ENCODE peak calls at places on chromosomes 7 and 10, in ten cellular contexts. Q, C, L, S, B, R, Y, A, D and Z are unnamed samples.
A peak's percentile ranks its signal among the peaks of the same experiment; 100 is the strongest.

GRCh38 chr7:7792089-7792488 is 73.7 kb upstream of the RPA3 start:
- DNase-seq in Q (no peak), C (no peak), L (no peak), S (no peak), B (peak; percentile 5), R (no peak), Y (no peak), A (no peak), D (no peak), Z (no peak)

GRCh38 chr10:118723467-118723866 is 31.3 kb downstream of the CACUL1 start:
- DNase-seq in Q (no peak), C (no peak), L (no peak), S (peak; percentile 52), B (peak; percentile 91), R (no peak), Y (no peak), A (no peak), D (no peak), Z (no peak)

GRCh38 chr7:73900286-73900685 is 39.3 kb downstream of the TMEM270 start:
- DNase-seq in Q (no peak), C (peak; percentile 50), L (no peak), S (no peak), B (peak; percentile 51), R (no peak), Y (no peak), A (no peak), D (peak; percentile 58), Z (no peak)

GRCh38 chr7:35241884-35242283 is 12.0 kb downstream of the TBX20 start:
- DNase-seq in Q (no peak), C (peak; percentile 25), L (no peak), S (no peak), B (no peak), R (no peak), Y (no peak), A (no peak), D (no peak), Z (no peak)

GRCh38 chr7:151456782-151457181 is 16.8 kb upstream of the CRYGN start:
- DNase-seq in Q (no peak), C (no peak), L (no peak), S (no peak), B (no peak), R (no peak), Y (no peak), A (no peak), D (no peak), Z (no peak)

GRCh38 chr10:64116731-64117130 is 595.5 kb downstream of the REEP3 start:
- DNase-seq in Q (no peak), C (no peak), L (no peak), S (no peak), B (no peak), R (no peak), Y (no peak), A (no peak), D (no peak), Z (no peak)

GRCh38 chr10:11525503-11525902 is 85.9 kb downstream of the USP6NL start:
- DNase-seq in Q (no peak), C (peak; percentile 91), L (peak; percentile 84), S (peak; percentile 79), B (peak; percentile 60), R (no peak), Y (no peak), A (no peak), D (peak; percentile 85), Z (no peak)

GRCh38 chr10:30353851-30354250 is 4.8 kb upstream of the MTPAP start:
- DNase-seq in Q (no peak), C (no peak), L (no peak), S (peak; percentile 33), B (peak; percentile 93), R (no peak), Y (no peak), A (no peak), D (no peak), Z (no peak)

GRCh38 chr7:44956157-44956766 is 22.6 kb downstream of the MYO1G start:
- DNase-seq in Q (no peak), C (no peak), L (no peak), S (no peak), B (no peak), R (peak; percentile 29), Y (no peak), A (no peak), D (no peak), Z (no peak)

DNA sequence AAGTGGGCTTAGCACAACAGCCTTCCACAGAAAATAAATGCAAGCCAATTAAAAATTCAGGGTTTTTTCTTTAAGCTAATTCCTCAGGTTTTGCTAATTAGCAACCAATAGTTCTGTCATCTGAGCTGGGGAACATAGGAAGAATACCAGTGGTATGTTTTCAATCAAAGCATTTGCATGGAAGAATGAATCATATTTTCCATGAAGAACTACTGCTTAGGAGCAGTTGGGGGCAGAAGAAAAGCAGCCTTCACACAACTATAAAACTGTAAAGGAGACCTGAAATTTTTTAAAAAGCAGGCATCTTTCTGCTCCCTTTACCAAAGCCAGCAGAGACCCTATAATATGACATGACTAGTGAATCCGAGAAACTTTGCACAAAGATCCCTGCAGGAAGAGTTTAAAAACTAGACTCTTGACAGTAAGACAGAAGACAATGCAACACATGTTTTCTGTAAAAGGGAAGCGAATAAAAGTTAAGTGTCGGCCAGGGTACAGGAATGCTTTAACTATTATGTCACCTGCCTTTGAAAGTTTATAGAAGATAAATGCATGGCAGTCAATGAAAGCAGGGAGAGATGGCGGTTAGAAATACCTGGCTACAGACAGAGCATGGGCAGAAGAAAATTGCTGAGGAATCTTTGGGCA is 93.3 kb downstream of the GLI3 start:
- DNase-seq in Q (peak; percentile 33), C (no peak), L (no peak), S (peak; percentile 46), B (peak; percentile 87), R (no peak), Y (no peak), A (no peak), D (no peak), Z (no peak)
- H3K27ac ChIP-seq in Q (peak overlapping the region; percentile 70), C (no peak overlapping the region), L (peak overlapping the region; percentile 19), S (no peak overlapping the region), B (peak overlapping the region; percentile 50), R (no peak overlapping the region), Y (no peak overlapping the region), A (no peak overlapping the region), D (no peak overlapping the region), Z (no peak overlapping the region)

GRCh38 chr10:69069090-69070042 is 18.5 kb upstream of the SRGN start:
- DNase-seq in Q (no peak), C (no peak), L (no peak), S (peak; percentile 42), B (no peak), R (no peak), Y (no peak), A (no peak), D (no peak), Z (no peak)

GRCh38 chr10:69064762-69065328 is 23.1 kb upstream of the SRGN start:
- DNase-seq in Q (no peak), C (no peak), L (no peak), S (no peak), B (no peak), R (no peak), Y (no peak), A (no peak), D (no peak), Z (no peak)

GRCh38 chr10:69068549-69068948 is 19.4 kb upstream of the SRGN start:
- DNase-seq in Q (no peak), C (no peak), L (no peak), S (peak; percentile 87), B (no peak), R (no peak), Y (no peak), A (no peak), D (no peak), Z (no peak)

GRCh38 chr10:69065406-69066361 is 22.2 kb upstream of the SRGN start:
- DNase-seq in Q (no peak), C (no peak), L (no peak), S (peak; percentile 93), B (peak; percentile 86), R (no peak), Y (no peak), A (no peak), D (no peak), Z (no peak)

GRCh38 chr10:69067189-69067588 is 20.7 kb upstream of the SRGN start:
- DNase-seq in Q (no peak), C (no peak), L (no peak), S (no peak), B (no peak), R (no peak), Y (no peak), A (no peak), D (no peak), Z (no peak)
- H3K4me3 ChIP-seq in Q (no peak overlapping the region), C (no peak overlapping the region), L (no peak overlapping the region), S (no peak overlapping the region), B (no peak overlapping the region), R (no peak overlapping the region), Y (no peak overlapping the region), A (no peak overlapping the region), D (no peak overlapping the region), Z (no peak overlapping the region)

GRCh38 chr7:66353547-66353946 is 148.4 kb downstream of the TPST1 start:
- DNase-seq in Q (no peak), C (no peak), L (no peak), S (peak; percentile 92), B (peak; percentile 56), R (no peak), Y (no peak), A (no peak), D (no peak), Z (no peak)

GRCh38 chr7:66355762-66356161 is 150.6 kb downstream of the TPST1 start:
- DNase-seq in Q (no peak), C (no peak), L (no peak), S (peak; percentile 27), B (peak; percentile 23), R (no peak), Y (no peak), A (no peak), D (no peak), Z (no peak)

GRCh38 chr7:66359656-66360211 is 154.6 kb downstream of the TPST1 start:
- DNase-seq in Q (peak; percentile 5), C (no peak), L (peak; percentile 80), S (peak; percentile 28), B (no peak), R (no peak), Y (no peak), A (no peak), D (no peak), Z (no peak)

GRCh38 chr7:66356277-66356721 is 151.2 kb downstream of the TPST1 start:
- DNase-seq in Q (no peak), C (no peak), L (no peak), S (peak; percentile 84), B (peak; percentile 44), R (peak; percentile 70), Y (no peak), A (no peak), D (no peak), Z (no peak)

DNA sequence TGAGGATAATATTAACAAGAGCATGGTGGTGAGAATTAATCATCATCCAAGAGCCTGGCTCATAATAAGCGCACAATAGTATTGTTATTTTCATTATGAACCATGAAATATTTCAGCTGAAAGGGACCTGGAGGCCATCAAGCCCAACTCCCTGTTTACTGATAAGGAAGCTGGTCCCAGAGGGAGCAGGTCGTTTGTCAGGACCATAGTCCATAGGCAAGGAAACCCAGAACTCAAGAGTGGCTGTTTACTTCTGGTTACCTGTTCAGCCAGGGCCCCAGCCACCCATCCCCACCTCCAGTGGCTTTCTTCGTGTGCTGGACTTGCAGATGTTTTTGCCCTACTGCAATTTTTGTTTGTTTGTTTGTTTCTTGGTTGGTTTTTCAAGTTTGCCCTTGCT is 151.9 kb downstream of the TPST1 start:
- DNase-seq in Q (no peak), C (no peak), L (no peak), S (no peak), B (no peak), R (no peak), Y (no peak), A (no peak), D (no peak), Z (no peak)
- H3K9me3 ChIP-seq in Q (no peaks in the 10 kb centered on the region), C (no peaks in the 10 kb centered on the region), L (no peaks in the 10 kb centered on the region), S (no peaks in the 10 kb centered on the region), B (no peaks in the 10 kb centered on the region), R (no peaks in the 10 kb centered on the region), Y (no peaks in the 10 kb centered on the region), A (no peaks in the 10 kb centered on the region), D (no peaks in the 10 kb centered on the region), Z (no peaks in the 10 kb centered on the region)

GRCh38 chr10:54869022-54869421 is 68.0 kb upstream of the PCDH15 start:
- DNase-seq in Q (no peak), C (no peak), L (no peak), S (no peak), B (no peak), R (no peak), Y (no peak), A (no peak), D (no peak), Z (no peak)
- H3K27ac ChIP-seq in Q (no peak overlapping the region), C (no peak overlapping the region), L (no peak overlapping the region), S (no peak overlapping the region), B (no peak overlapping the region), R (no peak overlapping the region), Y (no peak overlapping the region), A (no peak overlapping the region), D (no peak overlapping the region), Z (no peak overlapping the region)